ENCODE peak calls at places on chromosome 11, in seven cellular contexts. N is sigmoid colon; Q is GM13977; G is stimulated activated CD4-positive, alpha-beta T cell treated with anti-CD3 and anti-CD28 coated beads, Interleukin-15, amount 100 ng/mL, for 1 hour; V is COR-L47; R is T-helper 9 cell; K is activated T-helper 9 cell treated with anti-CD3 and anti-CD28 coated beads, Interleukin-2, amount 50 U/mL, for 16 hours. U is an unnamed sample.

GRCh38 chr11:118975771-118976709 is 4.5 kb downstream of the FOXR1 start:
- DNase-seq in Q (no peak), V (no peak), G (no peak), R (no peak), N (no peak), K (no peak), U (no peak)

GRCh38 chr11:2578006-2578933 is 121.5 kb downstream of the KCNQ1OT1 start:
- DNase-seq in K (no peak), N (peak), Q (no peak), R (no peak), G (no peak), V (no peak), U (no peak)

GRCh38 chr11:70703141-70704052 is 305.1 kb downstream of the CTTN start:
- DNase-seq in N (no peak), G (no peak), V (no peak), R (no peak), Q (no peak), K (no peak), U (no peak)

GRCh38 chr11:67381244-67381972 is 8.0 kb upstream of the CLCF1 start:
- DNase-seq in G (no peak), Q (no peak), N (peak), V (no peak), R (no peak), K (no peak), U (no peak)

GRCh38 chr11:31477528-31478255 is 31.7 kb downstream of the IMMP1L start:
- DNase-seq in G (no peak), Q (no peak), K (no peak), N (no peak), R (no peak), V (no peak), U (peak)

GRCh38 chr11:3962406-3962840 is 107.0 kb downstream of the STIM1 start:
- DNase-seq in R (no peak), K (no peak), N (no peak), G (no peak), V (no peak), Q (no peak), U (no peak)

GRCh38 chr11:77392842-77393241 is 81.1 kb downstream of the PAK1 start:
- DNase-seq in G (no peak), R (no peak), K (no peak), Q (no peak), N (no peak), V (no peak), U (no peak)

GRCh38 chr11:69716099-69716498 is 12.3 kb upstream of the FGF19 start:
- DNase-seq in G (no peak), K (no peak), Q (no peak), R (no peak), N (no peak), V (no peak), U (no peak)

GRCh38 chr11:7577226-7577882 is 63.6 kb downstream of the PPFIBP2 start:
- DNase-seq in V (no peak), K (no peak), G (no peak), N (peak), Q (no peak), R (no peak), U (no peak)

GRCh38 chr11:11243790-11244469 is 109.1 kb downstream of the CSNK2A3 start:
- DNase-seq in G (no peak), K (no peak), R (peak), N (no peak), V (peak), Q (peak), U (peak)

GRCh38 chr11:111409915-111410314 is 30.8 kb upstream of the POU2AF1 start:
- DNase-seq in G (no peak), V (no peak), R (no peak), K (no peak), N (no peak), Q (peak), U (no peak)

GRCh38 chr11:73323464-73323863 is 15.4 kb downstream of the ARHGEF17 start:
- DNase-seq in K (no peak), N (peak), Q (no peak), G (no peak), V (no peak), R (no peak), U (no peak)

GRCh38 chr11:109405671-109406070 is 16.3 kb upstream of the C11orf87 start:
- DNase-seq in V (no peak), G (no peak), R (no peak), N (no peak), Q (no peak), K (no peak), U (no peak)

GRCh38 chr11:82577246-82577645 is 156.4 kb downstream of the FAM181B start:
- DNase-seq in G (no peak), V (no peak), Q (no peak), K (no peak), N (no peak), R (no peak), U (peak)

GRCh38 chr11:123430736-123431356 is 777 bp downstream of the GRAMD1B start:
- DNase-seq in N (peak), R (peak), G (no peak), K (peak), Q (peak), V (peak), U (peak)

GRCh38 chr11:112613051-112613972 is 347.9 kb upstream of the NCAM1 start:
- DNase-seq in G (no peak), R (no peak), K (no peak), N (no peak), V (no peak), Q (no peak), U (peak)

GRCh38 chr11:117187799-117188481 is 9.4 kb downstream of the SIDT2 start:
- DNase-seq in N (peak), Q (peak), G (no peak), R (no peak), K (no peak), V (no peak), U (no peak)

GRCh38 chr11:35584321-35584720 is 33.9 kb upstream of the FJX1 start:
- DNase-seq in G (no peak), K (no peak), V (no peak), Q (no peak), N (no peak), R (no peak), U (no peak)

GRCh38 chr11:12757416-12757815 is 83.2 kb downstream of the TEAD1 start:
- DNase-seq in G (no peak), Q (no peak), V (no peak), K (no peak), R (no peak), N (no peak), U (no peak)

GRCh38 chr11:75600356-75600755 is 38.3 kb downstream of the SERPINH1 start:
- DNase-seq in K (no peak), R (no peak), N (no peak), G (no peak), V (no peak), Q (no peak), U (no peak)

GRCh38 chr11:36460220-36460619 is 49.9 kb downstream of the TRAF6 start:
- DNase-seq in N (no peak), V (no peak), R (no peak), Q (no peak), K (no peak), G (no peak), U (no peak)

GRCh38 chr11:27282141-27282590 is 80.8 kb downstream of the CCDC34 start:
- DNase-seq in G (no peak), V (no peak), Q (no peak), K (no peak), R (no peak), N (no peak), U (no peak)

GRCh38 chr11:17822021-17822781 is 87.6 kb downstream of the KCNC1 start:
- DNase-seq in V (no peak), N (no peak), R (no peak), K (no peak), Q (no peak), G (no peak), U (no peak)

GRCh38 chr11:69294621-69295078 is 695 bp downstream of the MYEOV start:
- DNase-seq in V (no peak), K (no peak), R (no peak), G (no peak), Q (no peak), N (no peak), U (no peak)

GRCh38 chr11:47573321-47573720 is 5.4 kb downstream of the KBTBD4 start:
- DNase-seq in V (no peak), K (no peak), N (no peak), R (no peak), G (no peak), Q (no peak), U (no peak)

GRCh38 chr11:57901278-57901677 is 122.4 kb upstream of the OR9Q1 start:
- DNase-seq in K (no peak), R (no peak), Q (no peak), N (no peak), G (no peak), V (no peak), U (no peak)

GRCh38 chr11:12278766-12279671 is 98.4 kb upstream of the PARVA start:
- DNase-seq in R (no peak), G (no peak), V (no peak), N (no peak), Q (no peak), K (no peak), U (no peak)

GRCh38 chr11:46238078-46238966 is 39.1 kb upstream of the CREB3L1 start:
- DNase-seq in R (peak), G (peak), V (peak), K (peak), Q (peak), N (peak), U (peak)

GRCh38 chr11:16096336-16096735 is 260.0 kb downstream of the SOX6 start:
- DNase-seq in N (no peak), K (no peak), Q (no peak), R (no peak), V (no peak), G (no peak), U (no peak)

GRCh38 chr11:6233984-6234313 is 487 bp downstream of the FHIP1B start:
- DNase-seq in K (no peak), Q (no peak), N (no peak), R (no peak), V (peak), G (no peak), U (peak)

GRCh38 chr11:77063407-77063806 is 3.4 kb upstream of the CAPN5 start:
- DNase-seq in K (no peak), G (no peak), Q (no peak), R (no peak), V (no peak), N (no peak), U (no peak)

GRCh38 chr11:44600739-44601416 is 35.4 kb downstream of the CD82 start:
- DNase-seq in Q (no peak), K (no peak), G (no peak), N (no peak), V (no peak), R (no peak), U (no peak)

GRCh38 chr11:130358398-130358797 is 43.7 kb upstream of the ZBTB44 start:
- DNase-seq in G (no peak), V (no peak), Q (no peak), N (no peak), K (no peak), R (no peak), U (no peak)

GRCh38 chr11:113896156-113896879 is 8.3 kb upstream of the HTR3B start:
- DNase-seq in V (peak), K (peak), R (peak), N (no peak), Q (peak), G (no peak), U (peak)

GRCh38 chr11:101470414-101470813 is 113.4 kb downstream of the TRPC6 start:
- DNase-seq in R (no peak), V (no peak), Q (no peak), K (no peak), N (no peak), G (no peak), U (no peak)

GRCh38 chr11:19441752-19442553 is 201.2 kb upstream of the E2F8 start:
- DNase-seq in N (no peak), R (no peak), Q (peak), K (no peak), G (no peak), V (no peak), U (no peak)

GRCh38 chr11:66020212-66020611 is 6.1 kb downstream of the CATSPER1 start:
- DNase-seq in R (no peak), Q (no peak), N (no peak), G (no peak), V (no peak), K (no peak), U (no peak)

GRCh38 chr11:132111781-132112380 is 741.5 kb downstream of the NTM start:
- DNase-seq in R (no peak), K (no peak), G (no peak), V (no peak), Q (no peak), N (no peak), U (no peak)

GRCh38 chr11:73520358-73521061 is 77.4 kb downstream of the FAM168A start:
- DNase-seq in R (no peak), V (peak), K (no peak), G (no peak), N (no peak), Q (peak), U (peak)

GRCh38 chr11:36247493-36247892 is 41.7 kb downstream of the COMMD9 start:
- DNase-seq in N (no peak), R (no peak), Q (no peak), G (no peak), V (no peak), K (no peak), U (no peak)

U was measured in NCI-H2081.